ENCODE peak calls at places on chromosomes 12 and 14, in six cellular contexts. L, C, R, A, X and I are unnamed samples.

GRCh38 chr14:23167006-23167847 is 16.2 kb downstream of the SLC7A8 start:
- DNase-seq in L (no peak), C (peak), R (peak), A (no peak), X (no peak), I (no peak)

GRCh38 chr12:14635776-14636175 is 60.6 kb downstream of the GUCY2C start:
- DNase-seq in L (no peak), C (no peak), R (no peak), A (no peak), X (no peak), I (no peak)

GRCh38 chr12:57733928-57734327 is 4.6 kb downstream of the AGAP2 start:
- DNase-seq in L (no peak), C (no peak), R (no peak), A (no peak), X (no peak), I (no peak)

GRCh38 chr14:69131176-69131575 is 21.7 kb downstream of the DCAF5 start:
- DNase-seq in L (no peak), C (no peak), R (no peak), A (no peak), X (no peak), I (no peak)

GRCh38 chr12:95763809-95764253 is 26.7 kb downstream of the NTN4 start:
- DNase-seq in L (peak), C (no peak), R (no peak), A (no peak), X (no peak), I (peak)

GRCh38 chr14:102140027-102140749 is 491 bp downstream of the WDR20 start:
- DNase-seq in L (peak), C (peak), R (no peak), A (peak), X (peak), I (peak)

GRCh38 chr14:78412475-78412874 is 242.3 kb downstream of the NRXN3 start:
- DNase-seq in L (no peak), C (no peak), R (no peak), A (no peak), X (no peak), I (no peak)

GRCh38 chr12:75592086-75592485 is 80.7 kb upstream of the KRR1 start:
- DNase-seq in L (no peak), C (no peak), R (no peak), A (no peak), X (no peak), I (no peak)

GRCh38 chr12:34394211-34395055 is 372.1 kb downstream of the ALG10 start:
- DNase-seq in L (no peak), C (peak), R (peak), A (peak), X (no peak), I (no peak)

GRCh38 chr14:105881021-105881930 is 354.9 kb downstream of the TMEM121 start:
- DNase-seq in L (no peak), C (peak), R (peak), A (no peak), X (no peak), I (no peak)

GRCh38 chr14:105204931-105205717 is 24.0 kb upstream of the NUDT14 start:
- DNase-seq in L (no peak), C (no peak), R (no peak), A (no peak), X (no peak), I (no peak)

GRCh38 chr14:94384342-94384741 is 4.1 kb downstream of the SERPINA1 start:
- DNase-seq in L (no peak), C (no peak), R (peak), A (no peak), X (no peak), I (no peak)

GRCh38 chr14:84343637-84344036 is 1186.3 kb upstream of the FLRT2 start:
- DNase-seq in L (no peak), C (no peak), R (no peak), A (no peak), X (no peak), I (no peak)

GRCh38 chr14:25231006-25231405 is 181.1 kb upstream of the STXBP6 start:
- DNase-seq in L (no peak), C (no peak), R (no peak), A (no peak), X (no peak), I (no peak)

GRCh38 chr14:38770245-38770644 is 332.8 kb downstream of the SEC23A start:
- DNase-seq in L (no peak), C (no peak), R (no peak), A (no peak), X (no peak), I (no peak)

GRCh38 chr12:3145036-3145435 is 67.9 kb downstream of the TSPAN9 start:
- DNase-seq in L (no peak), C (no peak), R (no peak), A (no peak), X (no peak), I (no peak)

GRCh38 chr12:3149505-3150307 is 72.5 kb downstream of the TSPAN9 start:
- DNase-seq in L (no peak), C (no peak), R (no peak), A (no peak), X (no peak), I (no peak)

GRCh38 chr12:3148366-3149000 is 71.3 kb downstream of the TSPAN9 start:
- DNase-seq in L (no peak), C (no peak), R (no peak), A (no peak), X (no peak), I (no peak)

GRCh38 chr12:3145546-3146310 is 68.5 kb downstream of the TSPAN9 start:
- DNase-seq in L (no peak), C (no peak), R (no peak), A (no peak), X (no peak), I (no peak)

DNA sequence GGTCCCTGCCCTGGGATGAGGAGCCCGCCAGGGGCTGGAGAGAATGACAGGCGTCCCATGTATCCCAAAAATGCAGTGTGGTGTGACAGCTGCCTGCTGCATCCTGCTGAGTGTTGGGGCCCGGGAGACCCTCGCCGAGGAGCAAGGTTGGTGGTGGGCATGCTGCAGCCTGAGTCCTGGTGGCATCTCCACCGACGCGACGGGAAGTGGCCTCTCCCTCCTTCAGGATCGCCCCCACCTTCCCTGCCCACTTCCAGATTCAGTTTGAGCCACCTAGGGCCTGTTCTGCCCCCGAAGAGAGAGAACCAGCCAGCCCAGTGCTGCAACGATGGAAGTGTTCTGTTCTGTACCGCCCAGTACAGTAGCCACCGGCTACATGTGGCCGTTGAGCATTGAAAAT is 70.1 kb downstream of the TSPAN9 start:
- DNase-seq in L (no peak), C (no peak), R (no peak), A (no peak), X (no peak), I (no peak)
- TF ChIP-seq POLR2A in L (no peak), C (no peak), R (no peak), A (no peak), X (no peak), I (no peak)

GRCh38 chr12:32533971-32534590 is 134.7 kb downstream of the FGD4 start:
- DNase-seq in L (peak), C (no peak), R (peak), A (no peak), X (no peak), I (peak)

GRCh38 chr12:32532951-32533350 is 133.6 kb downstream of the FGD4 start:
- DNase-seq in L (no peak), C (no peak), R (no peak), A (no peak), X (no peak), I (no peak)

GRCh38 chr12:32534698-32535097 is 135.3 kb downstream of the FGD4 start:
- DNase-seq in L (no peak), C (no peak), R (no peak), A (no peak), X (no peak), I (no peak)

GRCh38 chr12:32536000-32536345 is 136.6 kb downstream of the FGD4 start:
- DNase-seq in L (no peak), C (no peak), R (no peak), A (no peak), X (no peak), I (no peak)

DNA sequence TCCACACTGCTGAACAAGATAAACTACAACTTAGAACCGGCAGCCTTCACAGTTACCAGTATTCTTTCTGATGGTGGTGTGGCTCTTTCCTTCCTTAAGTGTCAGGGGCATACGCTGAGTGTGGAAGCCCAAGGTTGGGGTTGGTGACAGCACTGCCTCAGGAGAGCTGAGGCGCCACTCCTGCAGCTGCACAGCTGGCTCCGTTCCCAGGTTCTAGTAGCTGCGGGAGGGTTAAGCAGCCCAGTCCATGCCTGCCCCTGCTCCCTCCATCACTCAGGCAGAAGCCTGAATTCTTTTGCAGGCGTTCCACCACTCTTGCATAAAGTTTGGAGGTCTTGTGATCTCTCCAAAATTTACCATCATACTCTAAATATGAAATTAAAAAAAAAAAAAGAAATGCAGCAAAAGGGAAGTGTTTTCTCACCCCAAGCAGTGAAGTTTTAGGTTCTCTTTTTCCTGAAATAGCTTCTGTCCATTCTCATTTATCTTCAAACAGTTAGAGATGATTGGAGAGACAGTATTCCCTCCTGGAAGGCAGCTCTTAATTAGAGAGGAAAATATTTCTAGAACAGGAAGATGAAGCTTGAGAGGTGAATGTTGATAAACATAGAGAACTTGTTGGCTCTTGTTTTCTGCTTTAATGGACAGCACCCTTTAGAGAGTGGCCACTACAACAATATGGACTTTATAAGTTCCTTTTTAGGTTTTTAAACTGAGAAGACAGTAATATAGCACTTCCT is 136.1 kb downstream of the FGD4 start:
- DNase-seq in L (peak), C (peak), R (peak), A (no peak), X (no peak), I (peak)
- TF ChIP-seq POLR2A in L (no peak), C (no peak), R (no peak), A (no peak), X (no peak), I (no peak)

GRCh38 chr12:48925218-48925871 is at the start of gene FKBP11:
- DNase-seq in L (peak), C (peak), R (peak), A (peak), X (no peak), I (no peak)
- TF ChIP-seq POLR2A in L (peak), C (no peak), R (no peak), A (peak), X (no peak), I (no peak)

DNA sequence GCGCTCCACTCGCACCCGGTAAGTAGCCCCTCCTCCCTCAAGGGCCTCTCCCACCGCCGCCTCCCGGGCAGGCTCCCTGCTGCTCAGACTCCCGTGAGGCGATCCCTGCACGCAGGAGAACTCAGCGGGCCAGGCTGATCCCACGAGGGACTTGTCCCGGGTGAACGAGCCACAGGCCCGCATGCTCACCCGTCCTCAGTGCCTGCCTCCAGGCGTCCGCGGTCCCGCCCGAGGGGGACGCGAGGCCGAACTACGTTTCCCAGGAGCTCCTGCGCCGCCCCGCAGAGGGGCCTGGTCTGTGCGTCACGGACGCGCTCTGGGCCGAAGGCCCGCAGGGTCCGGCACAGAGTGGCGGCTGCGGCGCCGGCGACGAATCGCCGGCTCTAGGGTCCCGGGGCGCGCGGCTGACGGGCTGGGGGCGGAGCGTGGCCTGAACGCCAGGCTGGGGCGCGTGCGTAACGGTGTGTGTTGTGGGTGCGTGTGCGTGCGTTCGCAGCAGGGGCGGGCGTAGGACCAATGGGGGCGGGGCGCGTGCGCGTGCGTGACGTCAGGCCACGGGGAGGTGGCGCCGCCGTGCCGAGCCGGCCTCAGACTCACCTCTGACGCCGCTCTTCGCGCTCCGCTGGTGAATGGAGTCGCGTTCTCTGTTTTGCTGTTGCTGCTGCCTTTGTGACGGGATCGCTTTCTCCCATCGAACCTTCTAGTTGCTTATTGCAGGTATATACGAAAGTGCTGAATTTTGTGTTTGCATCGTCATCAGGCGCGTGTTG is at the start of the genes ZNF10 and ZNF891:
- DNase-seq in L (peak), C (peak), R (peak), A (peak), X (peak), I (peak)
- TF ChIP-seq POLR2A in L (peak), C (peak), R (no peak), A (peak), X (peak), I (peak)

GRCh38 chr12:120469450-120470149 is at the start of gene SRSF9:
- DNase-seq in L (peak), C (peak), R (peak), A (peak), X (peak), I (peak)
- TF ChIP-seq POLR2A in L (peak), C (peak), R (peak), A (peak), X (peak), I (peak)